ENCODE peak calls at places on chromosomes 1 and 21, in nine cellular contexts. L, P, S, V, N, Y, M, X and U are unnamed samples.

GRCh38 chr1:151720974-151721787 is at the start of gene RIIAD1:
- DNase-seq in S (no peak), Y (no peak), M (peak; percentile 69), N (no peak), P (peak; percentile 53), V (no peak), X (no peak), L (peak; percentile 87), U (peak; percentile 45)

GRCh38 chr1:197435224-197435623 is 167.2 kb downstream of the CRB1 start:
- DNase-seq in S (no peak), L (no peak), V (no peak), Y (no peak), X (no peak), N (no peak), M (peak; percentile 30), P (no peak), U (no peak)

GRCh38 chr21:45574691-45575090 is 32.5 kb upstream of the SLC19A1 start:
- DNase-seq in L (peak; percentile 66), S (peak; percentile 41), M (no peak), X (no peak), V (no peak), N (no peak), Y (no peak), P (no peak), U (no peak)

GRCh38 chr1:32246888-32247273 is at the start of gene FAM167B:
- DNase-seq in L (no peak), P (no peak), N (no peak), V (peak; percentile 71), Y (peak; percentile 72), S (no peak), M (no peak), X (peak; percentile 61), U (peak; percentile 66)

GRCh38 chr1:59146651-59147358 is 150.1 kb upstream of the FGGY start:
- DNase-seq in S (peak; percentile 54), V (peak; percentile 28), M (peak; percentile 21), P (peak; percentile 53), N (no peak), L (peak; percentile 90), Y (peak; percentile 61), X (peak; percentile 62), U (peak; percentile 58)

GRCh38 chr1:30039354-30040080 is 683.9 kb downstream of the MATN1 start:
- DNase-seq in V (no peak), S (no peak), N (no peak), Y (no peak), P (no peak), M (no peak), L (no peak), X (peak; percentile 43), U (no peak)

GRCh38 chr1:43363283-43363934 is 4.4 kb downstream of the ELOVL1 start:
- DNase-seq in N (no peak), L (no peak), S (no peak), Y (no peak), X (peak; percentile 64), V (no peak), M (no peak), P (no peak), U (no peak)

GRCh38 chr1:17293681-17294415 is 14.1 kb upstream of the PADI4 start:
- DNase-seq in L (peak; percentile 27), S (no peak), X (no peak), M (no peak), N (no peak), Y (no peak), V (no peak), P (no peak), U (no peak)

GRCh38 chr1:186785503-186785902 is 43.2 kb upstream of the PLA2G4A start:
- DNase-seq in L (no peak), X (no peak), Y (no peak), P (no peak), S (no peak), M (no peak), V (no peak), N (no peak), U (peak; percentile 49)

GRCh38 chr1:160781914-160782689 is 13.9 kb upstream of the LY9 start:
- DNase-seq in L (no peak), N (no peak), S (no peak), M (no peak), V (no peak), P (no peak), X (peak; percentile 34), Y (no peak), U (no peak)

GRCh38 chr1:159987186-159987585 is 33.1 kb upstream of the SLAMF9 start:
- DNase-seq in P (no peak), L (no peak), N (no peak), Y (no peak), V (no peak), X (no peak), M (no peak), S (no peak), U (no peak)

GRCh38 chr1:65538013-65538578 is 117.6 kb downstream of the LEPR start:
- DNase-seq in L (no peak), S (no peak), V (no peak), Y (no peak), M (no peak), N (no peak), P (no peak), X (no peak), U (no peak)

GRCh38 chr1:16926491-16927195 is 4.9 kb downstream of the CROCC start:
- DNase-seq in X (no peak), V (no peak), Y (no peak), P (no peak), M (peak; percentile 88), S (peak; percentile 35), N (no peak), L (no peak), U (no peak)

GRCh38 chr1:54493608-54494007 is 54.4 kb upstream of the ACOT11 start:
- DNase-seq in P (no peak), X (no peak), Y (no peak), L (no peak), S (no peak), V (no peak), N (no peak), M (no peak), U (no peak)

GRCh38 chr21:31426235-31426797 is 82.3 kb upstream of the TIAM1 start:
- DNase-seq in Y (no peak), N (no peak), P (no peak), S (no peak), L (no peak), X (no peak), V (no peak), M (no peak), U (peak; percentile 21)

GRCh38 chr1:29711582-29712274 is 475.4 kb downstream of the PTPRU start:
- DNase-seq in X (no peak), N (no peak), P (no peak), M (no peak), L (no peak), Y (no peak), V (peak; percentile 78), S (no peak), U (peak; percentile 61)

DNA sequence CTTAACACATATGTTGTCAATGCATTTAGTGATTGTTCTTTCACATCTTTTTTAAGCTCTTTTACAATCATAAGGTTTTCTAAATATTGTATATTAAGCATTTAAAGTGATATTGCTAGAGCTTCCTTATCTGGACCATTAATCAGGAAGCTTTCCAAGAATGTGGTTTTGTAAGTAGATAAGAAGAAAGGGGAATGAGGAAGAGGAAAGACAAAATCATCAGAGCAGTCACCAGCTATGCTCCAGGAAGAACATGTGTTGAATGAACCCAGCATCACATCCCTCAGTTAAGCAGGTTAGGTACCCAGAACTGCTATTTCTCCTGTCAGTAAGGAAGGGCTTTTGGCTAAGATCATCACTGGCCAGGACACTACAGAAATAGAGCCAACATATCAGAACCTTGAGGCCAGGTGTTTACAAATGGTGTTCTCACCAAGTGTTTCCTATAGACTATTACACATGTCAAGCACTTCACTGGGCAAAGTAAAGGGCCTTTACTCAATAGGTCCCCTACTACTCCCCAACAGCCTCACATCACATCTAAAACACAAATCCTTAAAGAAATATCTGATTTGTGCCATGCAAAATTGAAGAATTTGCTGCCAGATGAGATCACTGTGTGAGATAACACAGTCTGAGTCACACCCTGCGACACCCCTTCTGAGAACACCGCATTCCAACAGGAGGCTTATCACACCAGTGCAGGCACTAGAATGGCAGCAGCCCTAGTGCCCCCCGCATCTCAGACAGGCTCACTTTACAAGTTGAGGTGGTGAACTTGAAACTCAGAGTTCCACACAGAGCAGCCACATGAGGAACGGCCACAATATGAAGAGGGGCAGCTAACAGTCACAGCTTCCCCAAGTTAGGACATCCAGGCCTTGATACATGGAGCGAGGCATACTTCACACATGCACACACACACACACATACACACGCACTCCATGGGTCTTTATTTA is 1.8 kb upstream of the SPRR2A start:
- DNase-seq in S (no peak), X (no peak), N (no peak), V (no peak), Y (no peak), L (no peak), M (no peak), P (no peak), U (no peak)
- H3K4me1 ChIP-seq in S (no peaks in the 10 kb centered on the region), X (no peaks in the 10 kb centered on the region), N (no peaks in the 10 kb centered on the region), V (no peaks in the 10 kb centered on the region), Y (no peaks in the 10 kb centered on the region), L (no peaks in the 10 kb centered on the region), M (no peaks in the 10 kb centered on the region), P (no peaks in the 10 kb centered on the region), U (no peaks in the 10 kb centered on the region)

GRCh38 chr1:40709100-40709801 is 17.7 kb downstream of the NFYC start:
- DNase-seq in V (peak; percentile 97), N (peak; percentile 58), Y (peak; percentile 92), M (peak; percentile 91), S (peak; percentile 61), X (peak; percentile 91), P (peak; percentile 77), L (peak; percentile 84), U (peak; percentile 96)
- H3K4me1 ChIP-seq in V (peaks cover 3% of the 10 kb centered on the region), N (peaks cover 51% of the 10 kb centered on the region), Y (peaks cover 68% of the 10 kb centered on the region), M (peaks cover 12% of the 10 kb centered on the region), S (peaks cover 76% of the 10 kb centered on the region), X (no peaks in the 10 kb centered on the region), P (peaks cover 10% of the 10 kb centered on the region), L (peaks cover 73% of the 10 kb centered on the region), U (peaks cover 33% of the 10 kb centered on the region)

GRCh38 chr1:9655127-9655723 is 3.7 kb downstream of the PIK3CD start:
- DNase-seq in V (no peak), N (no peak), L (no peak), M (no peak), Y (no peak), X (no peak), S (no peak), P (no peak), U (no peak)
- H3K4me1 ChIP-seq in V (peaks cover 6% of the 10 kb centered on the region), N (peaks cover 17% of the 10 kb centered on the region), L (peaks cover 85% of the 10 kb centered on the region), M (peaks cover 3% of the 10 kb centered on the region), Y (peaks cover 17% of the 10 kb centered on the region), X (no peaks in the 10 kb centered on the region), S (peaks cover 32% of the 10 kb centered on the region), P (no peaks in the 10 kb centered on the region), U (peaks cover 15% of the 10 kb centered on the region)

DNA sequence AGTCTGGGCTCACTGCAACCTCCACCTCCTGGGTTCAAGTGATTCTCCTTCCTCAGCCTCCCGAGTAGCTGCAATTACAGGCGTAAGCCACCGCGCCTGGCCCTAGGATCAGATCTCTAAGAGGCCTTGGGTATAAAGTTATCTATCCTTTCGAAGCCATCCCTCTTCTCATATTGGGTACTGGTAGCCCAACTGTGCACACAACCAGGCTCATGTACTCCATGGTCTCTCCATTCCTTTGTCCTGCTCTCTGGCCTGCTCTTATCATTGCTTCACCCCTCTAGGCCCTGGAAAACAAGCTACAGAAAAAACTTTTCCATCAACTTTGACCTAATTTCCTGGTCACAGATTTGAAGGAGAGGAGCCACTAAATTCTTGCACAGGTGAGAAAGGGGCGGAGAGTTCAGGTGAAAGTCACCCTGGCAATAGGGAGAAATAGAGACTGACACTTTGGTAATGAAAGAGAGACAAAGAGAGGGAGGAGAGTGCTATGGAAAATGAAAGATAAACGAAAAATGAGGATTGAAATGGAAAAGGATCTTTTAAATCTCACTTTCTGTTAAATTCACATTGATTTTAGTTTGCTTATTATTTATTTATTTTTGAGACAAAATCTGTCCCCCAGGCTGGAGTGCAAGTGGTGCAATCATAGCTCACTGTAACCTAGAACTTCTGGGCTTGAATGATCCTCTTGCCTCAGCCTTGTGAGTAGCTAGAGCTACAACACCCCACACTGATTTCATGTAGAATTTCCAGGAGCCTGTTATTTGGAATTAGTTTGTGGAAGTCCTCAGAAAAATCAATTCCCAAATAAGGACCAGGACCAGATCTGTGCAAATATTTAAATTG is 5.9 kb downstream of the TXNIP start:
- DNase-seq in L (no peak), V (no peak), M (no peak), N (no peak), S (peak; percentile 63), P (no peak), Y (no peak), X (no peak), U (peak; percentile 74)
- H3K4me1 ChIP-seq in L (peaks cover 65% of the 10 kb centered on the region), V (peaks cover 10% of the 10 kb centered on the region), M (peaks cover 32% of the 10 kb centered on the region), N (peaks cover 38% of the 10 kb centered on the region), S (peaks cover 49% of the 10 kb centered on the region), P (peaks cover 10% of the 10 kb centered on the region), Y (peaks cover 45% of the 10 kb centered on the region), X (no peaks in the 10 kb centered on the region), U (peaks cover 41% of the 10 kb centered on the region)